ENCODE peak calls at places on chromosomes 16 and 17, in ten cellular contexts. E is AG04450, C is M059J, K is endothelial cell, S is fibroblast of lung, M is NCI-H460, D is Kasumi-1, W is NT2/D1, O is retina, X is EH. B is an unnamed sample.

GRCh38 chr17:79350516-79350915 is 260.3 kb downstream of the RBFOX3 start:
- DNase-seq in E (no peak), C (no peak), K (no peak), S (no peak), M (no peak), D (no peak), W (no peak), O (no peak), X (no peak), B (no peak)

GRCh38 chr16:84730406-84731106 is 30.8 kb downstream of the USP10 start:
- DNase-seq in E (peak; percentile 83), C (peak; percentile 94), K (peak; percentile 26), S (peak; percentile 95), M (peak; percentile 70), D (peak; percentile 79), W (peak; percentile 33), O (no peak), X (peak; percentile 95), B (peak; percentile 31)

GRCh38 chr17:77716289-77716929 is 242.1 kb upstream of the TNRC6C start:
- DNase-seq in E (no peak), C (no peak), K (no peak), S (no peak), M (no peak), D (no peak), W (no peak), O (no peak), X (no peak), B (no peak)

GRCh38 chr16:86029131-86029741 is 130.3 kb downstream of the IRF8 start:
- DNase-seq in E (peak; percentile 36), C (peak; percentile 47), K (no peak), S (peak; percentile 52), M (no peak), D (peak; percentile 21), W (no peak), O (no peak), X (peak; percentile 39), B (no peak)

GRCh38 chr17:68972119-68972704 is 17.0 kb upstream of the ABCA8 start:
- DNase-seq in E (no peak), C (peak; percentile 7), K (peak; percentile 30), S (peak; percentile 61), M (peak; percentile 33), D (peak; percentile 16), W (no peak), O (peak; percentile 9), X (peak; percentile 18), B (no peak)

GRCh38 chr17:80187090-80187489 is 17.3 kb downstream of the CARD14 start:
- DNase-seq in E (no peak), C (peak; percentile 29), K (no peak), S (peak; percentile 37), M (peak; percentile 16), D (no peak), W (no peak), O (no peak), X (peak; percentile 47), B (no peak)

GRCh38 chr17:67273900-67274299 is 28.9 kb upstream of the HELZ start:
- DNase-seq in E (no peak), C (no peak), K (no peak), S (no peak), M (no peak), D (no peak), W (no peak), O (no peak), X (no peak), B (no peak)

GRCh38 chr17:46193246-46193625 is at the start of gene KANSL1:
- DNase-seq in E (peak; percentile 73), C (peak; percentile 93), K (peak; percentile 96), S (peak; percentile 94), M (peak; percentile 90), D (peak; percentile 92), W (peak; percentile 61), O (no peak), X (peak; percentile 97), B (peak; percentile 86)

GRCh38 chr17:81365148-81365600 is 30.1 kb upstream of the BAHCC1 start:
- DNase-seq in E (no peak), C (peak; percentile 35), K (no peak), S (peak; percentile 76), M (peak; percentile 60), D (no peak), W (no peak), O (peak; percentile 83), X (peak; percentile 70), B (no peak)

GRCh38 chr17:7673239-7673638 is 14.1 kb downstream of the TP53 start:
- DNase-seq in E (no peak), C (no peak), K (no peak), S (peak; percentile 14), M (peak; percentile 12), D (peak; percentile 1), W (no peak), O (no peak), X (no peak), B (no peak)

GRCh38 chr17:82754297-82755208 is 2.7 kb downstream of the TBCD start:
- DNase-seq in E (no peak), C (no peak), K (no peak), S (no peak), M (no peak), D (no peak), W (no peak), O (peak; percentile 22), X (no peak), B (no peak)

B was measured in naive B cell.